ENCODE peak calls at places on chromosomes 13 and 19, in seven cellular contexts. Q, M, P, L, K, H and I are unnamed samples.

GRCh38 chr19:10193666-10194499 is 870 bp downstream of the DNMT1 start:
- DNase-seq in Q (no peak), M (peak; percentile 54), P (peak; percentile 65), L (no peak), K (no peak), H (peak; percentile 76), I (no peak)

GRCh38 chr13:101179021-101179420 is 237.3 kb downstream of the NALCN start:
- DNase-seq in Q (no peak), M (no peak), P (no peak), L (no peak), K (no peak), H (no peak), I (no peak)

GRCh38 chr19:18646535-18647370 is 9.9 kb downstream of the KLHL26 start:
- DNase-seq in Q (no peak), M (no peak), P (no peak), L (no peak), K (no peak), H (no peak), I (no peak)

GRCh38 chr19:38452430-38453366 is 19.2 kb downstream of the RYR1 start:
- DNase-seq in Q (no peak), M (no peak), P (peak; percentile 99), L (peak; percentile 69), K (no peak), H (no peak), I (peak; percentile 87)

GRCh38 chr13:59635591-59635990 is 528.1 kb downstream of the DIAPH3 start:
- DNase-seq in Q (no peak), M (no peak), P (no peak), L (no peak), K (no peak), H (no peak), I (no peak)

GRCh38 chr13:27487776-27488175 is 37.4 kb upstream of the MTIF3 start:
- DNase-seq in Q (no peak), M (no peak), P (no peak), L (no peak), K (no peak), H (no peak), I (no peak)

GRCh38 chr19:3784607-3785463 is 1.3 kb downstream of the MATK start:
- DNase-seq in Q (no peak), M (no peak), P (no peak), L (no peak), K (no peak), H (no peak), I (no peak)

GRCh38 chr19:44846455-44847143 is 502 bp downstream of the NECTIN2 start:
- DNase-seq in Q (no peak), M (peak; percentile 81), P (peak; percentile 98), L (peak; percentile 48), K (no peak), H (no peak), I (peak; percentile 40)

GRCh38 chr13:48233886-48234488 is 981 bp downstream of the ITM2B start:
- DNase-seq in Q (no peak), M (no peak), P (peak; percentile 21), L (no peak), K (no peak), H (peak; percentile 61), I (no peak)

GRCh38 chr19:30492581-30492980 is 120.4 kb downstream of the ZNF536 start:
- DNase-seq in Q (no peak), M (no peak), P (peak; percentile 32), L (no peak), K (no peak), H (no peak), I (no peak)

GRCh38 chr13:33639158-33639557 is 178.8 kb upstream of the RFC3 start:
- DNase-seq in Q (no peak), M (peak; percentile 91), P (no peak), L (no peak), K (no peak), H (peak; percentile 44), I (peak; percentile 74)

GRCh38 chr13:34257980-34258379 is 440.0 kb downstream of the RFC3 start:
- DNase-seq in Q (no peak), M (no peak), P (no peak), L (no peak), K (no peak), H (no peak), I (no peak)

GRCh38 chr19:31312004-31312403 is 37.2 kb downstream of the TSHZ3 start:
- DNase-seq in Q (no peak), M (peak; percentile 52), P (no peak), L (no peak), K (no peak), H (peak; percentile 87), I (no peak)

GRCh38 chr13:75838366-75839017 is 202.4 kb downstream of the LMO7 start:
- DNase-seq in Q (no peak), M (no peak), P (no peak), L (no peak), K (no peak), H (no peak), I (no peak)

GRCh38 chr13:40550130-40550529 is 116.3 kb downstream of the FOXO1 start:
- DNase-seq in Q (no peak), M (no peak), P (no peak), L (no peak), K (no peak), H (no peak), I (no peak)

GRCh38 chr19:51256053-51256682 is 5.3 kb downstream of the SIGLECL1 start:
- DNase-seq in Q (no peak), M (no peak), P (no peak), L (no peak), K (no peak), H (no peak), I (no peak)

GRCh38 chr19:16363133-16363851 is 38.7 kb downstream of the KLF2 start:
- DNase-seq in Q (peak; percentile 66), M (no peak), P (no peak), L (no peak), K (peak; percentile 71), H (no peak), I (no peak)

GRCh38 chr19:18590273-18591272 is 2.0 kb downstream of the REX1BD start:
- DNase-seq in Q (no peak), M (peak; percentile 93), P (peak; percentile 99), L (peak; percentile 89), K (peak; percentile 41), H (peak; percentile 57), I (peak; percentile 87)

GRCh38 chr19:4814625-4815425 is 16.7 kb downstream of the TICAM1 start:
- DNase-seq in Q (no peak), M (no peak), P (no peak), L (no peak), K (no peak), H (peak; percentile 64), I (no peak)

GRCh38 chr13:25977216-25977615 is 74.6 kb downstream of the SHISA2 start:
- DNase-seq in Q (no peak), M (no peak), P (peak; percentile 93), L (no peak), K (no peak), H (no peak), I (no peak)

GRCh38 chr19:55464669-55465068 is at the start of gene C19orf85:
- DNase-seq in Q (no peak), M (no peak), P (no peak), L (no peak), K (no peak), H (no peak), I (no peak)

GRCh38 chr13:46373623-46374022 is 13.4 kb downstream of the RUBCNL start:
- DNase-seq in Q (no peak), M (no peak), P (no peak), L (no peak), K (no peak), H (no peak), I (no peak)
- H3K4me1 ChIP-seq in Q (no peaks in the 10 kb centered on the region), M (no peaks in the 10 kb centered on the region), P (no peaks in the 10 kb centered on the region), L (peaks cover 2% of the 10 kb centered on the region), K (peaks cover 3% of the 10 kb centered on the region), H (peaks cover 2% of the 10 kb centered on the region), I (no peaks in the 10 kb centered on the region)

DNA sequence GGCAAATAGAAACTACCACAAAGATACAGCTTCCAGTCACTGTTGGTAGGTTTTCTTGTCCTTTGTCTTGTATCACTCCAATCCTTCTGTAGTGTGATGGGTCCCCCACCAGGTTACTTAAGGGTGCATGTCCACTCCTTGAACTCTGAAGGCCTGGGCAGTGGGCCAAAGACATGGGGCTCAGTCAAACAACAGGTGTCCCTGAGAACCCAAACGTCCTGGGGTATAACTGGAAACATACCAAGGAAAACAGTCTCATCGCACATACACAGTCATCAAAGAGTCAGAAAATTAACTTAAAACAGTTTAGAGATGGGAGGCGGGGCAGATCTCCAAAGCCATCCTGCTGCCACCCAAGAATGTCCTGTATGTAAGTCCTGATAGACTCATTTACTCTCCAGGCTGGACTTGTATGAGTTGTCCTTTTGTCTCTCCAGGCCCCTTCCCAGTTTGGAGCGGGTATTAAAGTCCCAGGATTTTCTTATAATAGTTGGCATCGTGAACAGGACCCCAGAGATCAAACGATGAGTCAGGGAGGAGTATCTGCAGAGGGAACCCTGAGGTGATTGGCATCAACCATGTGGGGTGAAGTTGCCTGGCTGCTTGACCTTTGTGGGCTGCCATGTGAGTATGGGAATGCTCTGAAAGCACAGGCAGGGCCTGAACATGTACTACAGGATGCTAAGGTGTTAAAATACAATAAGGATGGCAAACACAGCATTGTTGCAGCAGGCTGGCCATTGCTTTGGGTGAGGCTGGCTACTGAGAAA is 613.2 kb upstream of the KLF12 start:
- DNase-seq in Q (no peak), M (no peak), P (no peak), L (no peak), K (no peak), H (no peak), I (no peak)
- TF ChIP-seq CTCF in Q (no peak), M (no peak), P (no peak), L (no peak), K (no peak), H (no peak), I (no peak)

GRCh38 chr13:29664591-29664990 is 69.1 kb upstream of the SLC7A1 start:
- DNase-seq in Q (no peak), M (no peak), P (no peak), L (no peak), K (no peak), H (no peak), I (no peak)
- H3K4me1 ChIP-seq in Q (no peaks in the 10 kb centered on the region), M (no peaks in the 10 kb centered on the region), P (no peaks in the 10 kb centered on the region), L (no peaks in the 10 kb centered on the region), K (no peaks in the 10 kb centered on the region), H (no peaks in the 10 kb centered on the region), I (no peaks in the 10 kb centered on the region)

GRCh38 chr13:31610270-31610998 is 128.9 kb upstream of the RXFP2 start:
- DNase-seq in Q (no peak), M (no peak), P (no peak), L (no peak), K (no peak), H (no peak), I (no peak)

GRCh38 chr13:31611214-31611613 is 128.1 kb upstream of the RXFP2 start:
- DNase-seq in Q (no peak), M (no peak), P (no peak), L (no peak), K (no peak), H (no peak), I (no peak)

DNA sequence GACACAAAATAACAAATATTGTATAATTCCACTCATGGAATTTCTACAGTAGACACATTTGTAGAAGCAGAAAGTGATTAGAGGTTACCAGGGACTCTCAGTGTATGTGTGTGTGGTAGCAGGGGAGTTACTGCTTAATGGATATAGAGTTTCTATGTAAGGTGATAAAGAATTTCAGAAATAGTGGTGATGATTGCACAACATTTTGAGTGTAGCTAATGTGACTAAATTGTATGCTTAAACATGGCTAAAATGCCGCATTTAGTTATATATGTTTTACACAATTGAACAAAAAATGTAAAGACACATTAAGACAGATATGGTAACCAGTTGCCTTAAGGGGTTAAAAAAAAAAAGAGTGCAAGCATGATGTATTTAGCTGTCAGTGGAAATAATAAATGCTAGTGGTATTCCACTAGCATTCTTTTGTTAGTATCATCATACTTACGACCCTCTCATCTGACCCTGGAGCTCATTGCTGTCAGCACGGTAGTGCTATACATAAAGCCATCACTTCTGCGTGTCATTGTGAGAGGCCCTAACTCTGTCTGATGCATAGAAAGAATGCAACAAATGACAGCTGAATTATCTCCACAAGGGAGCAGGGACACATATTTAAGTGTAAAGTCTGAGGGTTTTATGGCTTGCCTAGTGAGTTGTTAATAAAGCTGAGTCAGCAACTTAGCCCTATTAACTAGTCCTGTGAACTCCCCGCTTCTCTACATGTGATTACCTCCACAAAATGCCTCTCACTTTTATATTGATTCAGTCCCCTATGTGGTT is 134.1 kb upstream of the RXFP2 start:
- DNase-seq in Q (no peak), M (no peak), P (no peak), L (no peak), K (no peak), H (no peak), I (no peak)
- TF ChIP-seq CTCF in Q (no peak), M (no peak), P (no peak), L (no peak), K (no peak), H (no peak), I (no peak)